ENCODE peak calls at places on chromosomes 1 and 21, in ten cellular contexts. M is neuronal stem cell; F is keratinocyte; Y is CD8-positive, alpha-beta memory T cell; X is prostate gland; S is right cardiac atrium; W is transverse colon; R is stomach; Z is lower lobe of right lung; V is Peyer's patch. U is an unnamed sample.

GRCh38 chr1:8427493-8427892 is 109.6 kb downstream of the SLC45A1 start:
- DNase-seq in M (no peak), F (no peak), Y (peak; percentile 9), X (no peak), S (no peak), W (no peak), R (no peak), Z (no peak), V (peak; percentile 56), U (no peak)

GRCh38 chr1:158177705-158178450 is 2.8 kb upstream of the CD1D start:
- DNase-seq in M (peak; percentile 74), F (peak; percentile 25), Y (no peak), X (peak; percentile 91), S (peak; percentile 98), W (peak; percentile 94), R (peak; percentile 86), Z (peak; percentile 94), V (peak; percentile 93), U (peak; percentile 90)

GRCh38 chr1:58815069-58815679 is 31.3 kb upstream of the JUN start:
- DNase-seq in M (peak; percentile 36), F (peak; percentile 49), Y (peak; percentile 68), X (peak; percentile 83), S (peak; percentile 94), W (peak; percentile 91), R (peak; percentile 92), Z (peak; percentile 95), V (peak; percentile 77), U (peak; percentile 90)

GRCh38 chr1:25866288-25866687 is 7.0 kb upstream of the AUNIP start:
- DNase-seq in M (no peak), F (no peak), Y (no peak), X (no peak), S (no peak), W (no peak), R (peak; percentile 7), Z (no peak), V (no peak), U (no peak)

GRCh38 chr1:46556822-46557221 is 5.4 kb upstream of the KNCN start:
- DNase-seq in M (no peak), F (peak; percentile 70), Y (no peak), X (no peak), S (no peak), W (no peak), R (no peak), Z (no peak), V (no peak), U (no peak)

GRCh38 chr1:36128126-36128904 is 3.3 kb upstream of the COL8A2 start:
- DNase-seq in M (no peak), F (no peak), Y (no peak), X (no peak), S (no peak), W (no peak), R (no peak), Z (no peak), V (no peak), U (no peak)

GRCh38 chr1:22450421-22451021 is 1.1 kb upstream of the ZBTB40 start:
- DNase-seq in M (no peak), F (no peak), Y (no peak), X (no peak), S (no peak), W (no peak), R (no peak), Z (no peak), V (no peak), U (no peak)

GRCh38 chr21:42021751-42022430 is 11.7 kb upstream of the ZBTB21 start:
- DNase-seq in M (peak; percentile 76), F (no peak), Y (no peak), X (no peak), S (no peak), W (no peak), R (no peak), Z (no peak), V (no peak), U (no peak)

GRCh38 chr1:225987491-225988316 is 11.4 kb downstream of the SDE2 start:
- DNase-seq in M (no peak), F (no peak), Y (no peak), X (no peak), S (no peak), W (no peak), R (no peak), Z (no peak), V (no peak), U (no peak)

GRCh38 chr1:55927934-55928333 is 651.4 kb downstream of the PLPP3 start:
- DNase-seq in M (no peak), F (no peak), Y (no peak), X (no peak), S (no peak), W (no peak), R (no peak), Z (no peak), V (no peak), U (no peak)

GRCh38 chr1:49556676-49557234 is 467.0 kb downstream of the AGBL4 start:
- DNase-seq in M (no peak), F (no peak), Y (no peak), X (no peak), S (peak; percentile 46), W (no peak), R (no peak), Z (no peak), V (no peak), U (no peak)

DNA sequence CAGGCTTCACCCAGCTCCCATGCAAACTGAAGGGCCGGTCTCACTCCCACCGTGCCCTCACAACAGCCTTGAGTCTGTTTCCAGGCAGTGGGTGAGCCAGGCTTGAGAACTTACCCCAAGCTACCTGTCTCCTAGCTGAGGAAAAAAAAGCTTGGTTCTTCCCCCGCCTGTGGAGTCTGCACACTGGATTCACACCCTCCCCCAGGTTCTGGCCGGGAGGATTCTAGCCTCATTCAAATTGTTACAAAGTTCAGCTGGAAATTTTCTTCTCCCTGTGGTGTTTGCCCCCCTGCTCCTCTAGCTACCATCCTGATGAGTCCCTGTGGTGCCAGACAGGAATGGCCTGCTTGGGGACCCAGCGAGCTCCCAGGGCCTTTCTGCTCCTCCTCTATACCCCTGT is 471.7 kb downstream of the AGBL4 start:
- DNase-seq in M (no peak), F (no peak), Y (no peak), X (no peak), S (no peak), W (no peak), R (no peak), Z (no peak), V (no peak), U (no peak)
- H3K27ac ChIP-seq in M (no peak overlapping the region), F (no peak overlapping the region), Y (no peak overlapping the region), X (no peak overlapping the region), S (no peak overlapping the region), W (no peak overlapping the region), R (no peak overlapping the region), Z (no peak overlapping the region), V (no peak overlapping the region), U (no peak overlapping the region)

DNA sequence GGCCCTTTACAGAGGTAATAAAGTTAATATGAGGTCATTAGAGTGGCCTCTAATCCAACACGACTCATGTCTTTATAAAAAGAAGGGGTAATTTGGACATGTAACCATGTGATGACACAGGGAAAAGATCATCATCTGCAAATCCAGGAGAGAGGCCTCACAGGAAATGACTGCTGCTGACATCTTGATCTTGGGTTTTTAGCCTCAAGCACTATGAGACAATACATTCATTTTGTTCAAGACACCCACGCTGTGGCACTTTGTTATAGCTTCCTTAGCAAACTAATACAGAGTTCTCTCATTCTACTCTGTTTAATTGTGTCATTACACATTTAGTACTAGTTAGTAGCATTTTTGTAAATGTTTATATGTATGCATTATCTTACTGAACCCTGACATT is 64.0 kb upstream of the RUNX1 start:
- DNase-seq in M (no peak), F (no peak), Y (no peak), X (no peak), S (no peak), W (no peak), R (no peak), Z (no peak), V (no peak), U (no peak)
- H3K27ac ChIP-seq in M (no peak overlapping the region), F (peak overlapping the region; percentile 27), Y (no peak overlapping the region), X (no peak overlapping the region), S (no peak overlapping the region), W (no peak overlapping the region), R (no peak overlapping the region), Z (no peak overlapping the region), V (no peak overlapping the region), U (no peak overlapping the region)

GRCh38 chr1:31669786-31670582 is 25.3 kb upstream of the PEF1 start:
- DNase-seq in M (no peak), F (peak; percentile 78), Y (no peak), X (peak; percentile 91), S (peak; percentile 89), W (peak; percentile 90), R (peak; percentile 94), Z (peak; percentile 85), V (peak; percentile 27), U (peak; percentile 72)

GRCh38 chr1:31670583-31670944 is 25.9 kb upstream of the PEF1 start:
- DNase-seq in M (no peak), F (no peak), Y (no peak), X (no peak), S (peak; percentile 38), W (no peak), R (no peak), Z (no peak), V (no peak), U (no peak)

GRCh38 chr1:31672988-31673387 is 28.3 kb upstream of the PEF1 start:
- DNase-seq in M (no peak), F (no peak), Y (no peak), X (no peak), S (peak; percentile 75), W (no peak), R (no peak), Z (no peak), V (no peak), U (no peak)

GRCh38 chr1:31671147-31671546 is 26.5 kb upstream of the PEF1 start:
- DNase-seq in M (no peak), F (no peak), Y (no peak), X (no peak), S (peak; percentile 42), W (no peak), R (no peak), Z (no peak), V (no peak), U (no peak)

GRCh38 chr1:31671556-31672201 is 27.0 kb upstream of the PEF1 start:
- DNase-seq in M (no peak), F (no peak), Y (no peak), X (no peak), S (peak; percentile 74), W (no peak), R (no peak), Z (no peak), V (no peak), U (no peak)
- H3K27ac ChIP-seq in M (no peak overlapping the region), F (no peak overlapping the region), Y (no peak overlapping the region), X (peak overlapping the region; percentile 62), S (no peak overlapping the region), W (peak overlapping the region; percentile 83), R (peak overlapping the region; percentile 8), Z (no peak overlapping the region), V (peak overlapping the region; percentile 31), U (peak overlapping the region; percentile 68)

DNA sequence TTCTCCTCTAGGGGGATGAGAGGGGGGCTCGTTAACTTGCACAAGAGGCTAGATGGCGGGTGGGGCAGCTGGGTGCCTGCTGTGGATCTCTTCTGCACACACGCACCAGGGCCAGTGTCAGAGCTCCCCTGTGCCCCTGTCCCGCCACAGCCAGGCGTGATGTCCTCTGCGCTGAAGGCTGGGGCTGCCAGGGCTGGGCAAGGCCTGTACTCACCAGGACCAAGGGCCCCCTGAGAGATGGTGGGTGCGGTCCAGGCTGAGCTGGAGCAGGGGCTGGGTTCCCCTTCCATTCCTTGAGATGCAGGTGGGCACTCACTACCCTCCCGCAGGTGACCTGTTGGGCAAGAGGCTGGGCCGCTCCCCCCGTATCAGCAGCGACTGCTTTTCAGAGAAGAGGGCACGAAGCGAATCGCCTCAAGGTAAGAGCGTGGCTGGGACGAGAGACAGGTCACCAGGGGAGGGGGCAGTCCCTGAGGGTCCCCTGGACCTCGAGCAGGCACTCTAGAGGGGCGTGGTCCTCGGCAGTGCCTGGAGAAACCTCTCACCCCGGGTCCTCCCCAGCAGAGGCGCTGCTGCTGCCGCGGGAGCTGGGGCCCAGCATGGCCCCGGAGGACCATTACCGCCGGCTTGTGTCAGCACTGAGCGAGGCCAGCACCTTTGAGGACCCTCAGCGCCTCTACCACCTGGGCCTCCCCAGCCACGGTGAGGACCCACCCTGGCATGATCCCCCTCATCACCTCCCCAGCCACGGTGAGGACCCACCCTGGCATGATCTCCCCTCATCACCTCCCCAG is 15.2 kb downstream of the SAMD11 start:
- DNase-seq in M (no peak), F (no peak), Y (no peak), X (no peak), S (no peak), W (no peak), R (no peak), Z (no peak), V (no peak), U (no peak)
- H3K27ac ChIP-seq in M (no peak overlapping the region), F (no peak overlapping the region), Y (no peak overlapping the region), X (no peak overlapping the region), S (no peak overlapping the region), W (no peak overlapping the region), R (no peak overlapping the region), Z (no peak overlapping the region), V (no peak overlapping the region), U (no peak overlapping the region)

U was measured in right atrium auricular region.